ENCODE peak calls at places on chromosomes 4 and X, in seven cellular contexts. One of them, this sample, is unnamed.

GRCh38 chr4:41587286-41587685 is 49.3 kb downstream of the LIMCH1 start:
- DNase-seq in CD8-positive, alpha-beta T cell: no peak
- DNase-seq in transverse colon: no peak
- DNase-seq in hepatocyte: no peak
- DNase-seq in adipocyte: no peak
- DNase-seq in aorta: no peak
- DNase-seq in pancreas: no peak
- DNase-seq in this sample: no peak

GRCh38 chr4:2910409-2910808 is 52.8 kb downstream of the NOP14 start:
- DNase-seq in CD8-positive, alpha-beta T cell: no peak
- DNase-seq in transverse colon: no peak
- DNase-seq in hepatocyte: no peak
- DNase-seq in adipocyte: no peak
- DNase-seq in aorta: no peak
- DNase-seq in pancreas: no peak
- DNase-seq in this sample: no peak

GRCh38 chr4:11720292-11720691 is 291.6 kb upstream of the HS3ST1 start:
- DNase-seq in CD8-positive, alpha-beta T cell: no peak
- DNase-seq in transverse colon: no peak
- DNase-seq in hepatocyte: peak
- DNase-seq in adipocyte: peak
- DNase-seq in aorta: no peak
- DNase-seq in pancreas: no peak
- DNase-seq in this sample: peak

GRCh38 chr4:25807101-25807728 is 55.6 kb downstream of the SEL1L3 start:
- DNase-seq in CD8-positive, alpha-beta T cell: no peak
- DNase-seq in transverse colon: no peak
- DNase-seq in hepatocyte: peak
- DNase-seq in adipocyte: no peak
- DNase-seq in aorta: no peak
- DNase-seq in pancreas: no peak
- DNase-seq in this sample: no peak

GRCh38 chrX:56763556-56764152 is 34.6 kb downstream of the NBDY start:
- DNase-seq in CD8-positive, alpha-beta T cell: no peak
- DNase-seq in transverse colon: peak
- DNase-seq in hepatocyte: no peak
- DNase-seq in adipocyte: peak
- DNase-seq in aorta: peak
- DNase-seq in pancreas: no peak
- DNase-seq in this sample: peak

GRCh38 chr4:168831919-168832745 is 177.9 kb downstream of the CBR4 start:
- DNase-seq in CD8-positive, alpha-beta T cell: peak
- DNase-seq in transverse colon: peak
- DNase-seq in hepatocyte: peak
- DNase-seq in adipocyte: peak
- DNase-seq in aorta: peak
- DNase-seq in pancreas: peak
- DNase-seq in this sample: peak

GRCh38 chr4:107034982-107035710 is 967 bp downstream of the DKK2 start:
- DNase-seq in CD8-positive, alpha-beta T cell: no peak
- DNase-seq in transverse colon: peak
- DNase-seq in hepatocyte: peak
- DNase-seq in adipocyte: peak
- DNase-seq in aorta: peak
- DNase-seq in pancreas: peak
- DNase-seq in this sample: peak

GRCh38 chr4:47498899-47499298 is 13.8 kb downstream of the ATP10D start:
- DNase-seq in CD8-positive, alpha-beta T cell: no peak
- DNase-seq in transverse colon: no peak
- DNase-seq in hepatocyte: no peak
- DNase-seq in adipocyte: no peak
- DNase-seq in aorta: no peak
- DNase-seq in pancreas: no peak
- DNase-seq in this sample: no peak

GRCh38 chrX:70442224-70442623 is 2.4 kb upstream of the DLG3 start:
- DNase-seq in CD8-positive, alpha-beta T cell: no peak
- DNase-seq in transverse colon: no peak
- DNase-seq in hepatocyte: no peak
- DNase-seq in adipocyte: no peak
- DNase-seq in aorta: no peak
- DNase-seq in pancreas: no peak
- DNase-seq in this sample: no peak

GRCh38 chrX:95063554-95063953 is 1389.5 kb downstream of the FAM133A start:
- DNase-seq in CD8-positive, alpha-beta T cell: no peak
- DNase-seq in transverse colon: no peak
- DNase-seq in hepatocyte: no peak
- DNase-seq in adipocyte: peak
- DNase-seq in aorta: no peak
- DNase-seq in pancreas: no peak
- DNase-seq in this sample: peak

GRCh38 chr4:24666316-24666715 is 82.0 kb upstream of the DHX15 start:
- DNase-seq in CD8-positive, alpha-beta T cell: no peak
- DNase-seq in transverse colon: no peak
- DNase-seq in hepatocyte: no peak
- DNase-seq in adipocyte: no peak
- DNase-seq in aorta: no peak
- DNase-seq in pancreas: no peak
- DNase-seq in this sample: no peak

GRCh38 chr4:26454961-26455360 is 35.3 kb downstream of the CCKAR start:
- DNase-seq in CD8-positive, alpha-beta T cell: no peak
- DNase-seq in transverse colon: no peak
- DNase-seq in hepatocyte: no peak
- DNase-seq in adipocyte: no peak
- DNase-seq in aorta: no peak
- DNase-seq in pancreas: no peak
- DNase-seq in this sample: no peak

GRCh38 chrX:42119076-42119475 is 195.7 kb upstream of the CASK start:
- DNase-seq in CD8-positive, alpha-beta T cell: no peak
- DNase-seq in transverse colon: no peak
- DNase-seq in hepatocyte: peak
- DNase-seq in adipocyte: peak
- DNase-seq in aorta: no peak
- DNase-seq in pancreas: no peak
- DNase-seq in this sample: peak

GRCh38 chr4:67103001-67103737 is 442.1 kb downstream of the CENPC start:
- DNase-seq in CD8-positive, alpha-beta T cell: no peak
- DNase-seq in transverse colon: no peak
- DNase-seq in hepatocyte: no peak
- DNase-seq in adipocyte: no peak
- DNase-seq in aorta: no peak
- DNase-seq in pancreas: no peak
- DNase-seq in this sample: no peak

GRCh38 chrX:23784487-23785301 is 1.7 kb downstream of the SAT1 start:
- DNase-seq in CD8-positive, alpha-beta T cell: no peak
- DNase-seq in transverse colon: no peak
- DNase-seq in hepatocyte: peak
- DNase-seq in adipocyte: peak
- DNase-seq in aorta: no peak
- DNase-seq in pancreas: peak
- DNase-seq in this sample: peak

GRCh38 chr4:26052663-26053534 is 138.9 kb downstream of the SMIM20 start:
- DNase-seq in CD8-positive, alpha-beta T cell: no peak
- DNase-seq in transverse colon: no peak
- DNase-seq in hepatocyte: no peak
- DNase-seq in adipocyte: no peak
- DNase-seq in aorta: no peak
- DNase-seq in pancreas: no peak
- DNase-seq in this sample: no peak

GRCh38 chr4:28845158-28845557 is 1875.0 kb upstream of the PCDH7 start:
- DNase-seq in CD8-positive, alpha-beta T cell: no peak
- DNase-seq in transverse colon: no peak
- DNase-seq in hepatocyte: no peak
- DNase-seq in adipocyte: no peak
- DNase-seq in aorta: no peak
- DNase-seq in pancreas: no peak
- DNase-seq in this sample: no peak

GRCh38 chr4:119604266-119604665 is 24.3 kb downstream of the PDE5A start:
- DNase-seq in CD8-positive, alpha-beta T cell: no peak
- DNase-seq in transverse colon: no peak
- DNase-seq in hepatocyte: no peak
- DNase-seq in adipocyte: no peak
- DNase-seq in aorta: no peak
- DNase-seq in pancreas: no peak
- DNase-seq in this sample: no peak

GRCh38 chrX:141467442-141467841 is 117.1 kb downstream of the SPANXA1 start:
- DNase-seq in CD8-positive, alpha-beta T cell: no peak
- DNase-seq in transverse colon: no peak
- DNase-seq in hepatocyte: no peak
- DNase-seq in adipocyte: no peak
- DNase-seq in aorta: no peak
- DNase-seq in pancreas: no peak
- DNase-seq in this sample: no peak

GRCh38 chrX:139851730-139852129 is 81.1 kb downstream of the ATP11C start:
- DNase-seq in CD8-positive, alpha-beta T cell: no peak
- DNase-seq in transverse colon: no peak
- DNase-seq in hepatocyte: no peak
- DNase-seq in adipocyte: no peak
- DNase-seq in aorta: no peak
- DNase-seq in pancreas: no peak
- DNase-seq in this sample: peak

GRCh38 chr4:153758688-153759406 is 977 bp downstream of the RNF175 start:
- DNase-seq in CD8-positive, alpha-beta T cell: no peak
- DNase-seq in transverse colon: no peak
- DNase-seq in hepatocyte: no peak
- DNase-seq in adipocyte: no peak
- DNase-seq in aorta: no peak
- DNase-seq in pancreas: no peak
- DNase-seq in this sample: no peak
- H3K4me3 ChIP-seq in CD8-positive, alpha-beta T cell: no peak
- H3K4me3 ChIP-seq in transverse colon: no peak
- H3K4me3 ChIP-seq in hepatocyte: peak
- H3K4me3 ChIP-seq in adipocyte: peak
- H3K4me3 ChIP-seq in aorta: no peak
- H3K4me3 ChIP-seq in pancreas: no peak
- H3K4me3 ChIP-seq in this sample: no peak

GRCh38 chr4:1364748-1365147 is 17.7 kb downstream of the UVSSA start:
- DNase-seq in CD8-positive, alpha-beta T cell: no peak
- DNase-seq in transverse colon: no peak
- DNase-seq in hepatocyte: no peak
- DNase-seq in adipocyte: no peak
- DNase-seq in aorta: no peak
- DNase-seq in pancreas: no peak
- DNase-seq in this sample: no peak
- H3K4me3 ChIP-seq in CD8-positive, alpha-beta T cell: no peak
- H3K4me3 ChIP-seq in transverse colon: no peak
- H3K4me3 ChIP-seq in hepatocyte: no peak
- H3K4me3 ChIP-seq in adipocyte: no peak
- H3K4me3 ChIP-seq in aorta: no peak
- H3K4me3 ChIP-seq in pancreas: no peak
- H3K4me3 ChIP-seq in this sample: no peak

DNA sequence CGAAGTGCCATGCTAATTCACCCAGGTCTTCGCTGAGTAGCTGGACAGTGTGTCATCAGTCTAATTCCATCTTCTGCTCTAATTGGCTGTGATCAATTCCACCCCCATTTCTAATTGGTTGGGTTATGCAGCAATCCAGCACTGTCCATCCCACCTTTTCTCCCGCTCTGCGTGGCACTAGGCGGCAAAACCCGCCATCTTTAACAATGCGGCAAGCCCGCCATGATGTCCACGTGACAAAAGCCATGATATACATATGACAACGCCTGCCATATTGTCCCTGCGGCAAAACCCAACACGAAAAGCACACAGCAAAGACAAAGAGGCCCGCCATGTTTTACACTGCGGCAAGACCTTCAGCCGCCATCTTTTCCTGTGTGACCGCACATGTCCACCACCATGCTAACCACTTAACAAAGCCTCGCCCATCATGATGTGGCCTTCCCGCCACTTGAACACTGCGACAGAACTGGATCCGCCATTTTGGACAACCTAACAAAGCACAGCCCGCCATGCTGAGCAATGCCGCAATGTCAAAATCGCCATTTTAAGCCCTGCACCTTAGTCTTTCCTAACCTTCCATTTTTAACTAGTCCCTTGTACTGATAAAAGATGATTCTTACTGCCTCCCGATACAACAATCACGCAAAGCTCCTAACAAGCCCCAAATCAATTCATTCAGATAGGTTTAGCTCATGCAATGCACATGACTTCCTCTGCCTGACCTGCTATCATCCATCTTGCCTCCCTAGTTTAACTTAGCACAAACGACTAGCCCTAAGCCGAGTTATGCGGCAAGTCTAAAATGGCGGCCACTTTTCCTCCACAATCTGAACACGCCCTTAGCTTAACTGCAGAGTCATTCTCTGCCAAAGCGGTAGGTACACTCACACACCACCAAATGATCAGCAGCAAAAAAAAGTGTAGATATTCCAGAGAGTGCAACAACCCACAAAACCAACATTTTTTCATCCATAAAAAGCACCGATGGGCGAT is 288.3 kb downstream of the CHIC1 start:
- DNase-seq in CD8-positive, alpha-beta T cell: no peak
- DNase-seq in transverse colon: peak
- DNase-seq in hepatocyte: no peak
- DNase-seq in adipocyte: peak
- DNase-seq in aorta: peak
- DNase-seq in pancreas: peak
- DNase-seq in this sample: peak
- H3K4me3 ChIP-seq in CD8-positive, alpha-beta T cell: no peak
- H3K4me3 ChIP-seq in transverse colon: no peak
- H3K4me3 ChIP-seq in hepatocyte: no peak
- H3K4me3 ChIP-seq in adipocyte: peak
- H3K4me3 ChIP-seq in aorta: peak
- H3K4me3 ChIP-seq in pancreas: peak
- H3K4me3 ChIP-seq in this sample: peak

DNA sequence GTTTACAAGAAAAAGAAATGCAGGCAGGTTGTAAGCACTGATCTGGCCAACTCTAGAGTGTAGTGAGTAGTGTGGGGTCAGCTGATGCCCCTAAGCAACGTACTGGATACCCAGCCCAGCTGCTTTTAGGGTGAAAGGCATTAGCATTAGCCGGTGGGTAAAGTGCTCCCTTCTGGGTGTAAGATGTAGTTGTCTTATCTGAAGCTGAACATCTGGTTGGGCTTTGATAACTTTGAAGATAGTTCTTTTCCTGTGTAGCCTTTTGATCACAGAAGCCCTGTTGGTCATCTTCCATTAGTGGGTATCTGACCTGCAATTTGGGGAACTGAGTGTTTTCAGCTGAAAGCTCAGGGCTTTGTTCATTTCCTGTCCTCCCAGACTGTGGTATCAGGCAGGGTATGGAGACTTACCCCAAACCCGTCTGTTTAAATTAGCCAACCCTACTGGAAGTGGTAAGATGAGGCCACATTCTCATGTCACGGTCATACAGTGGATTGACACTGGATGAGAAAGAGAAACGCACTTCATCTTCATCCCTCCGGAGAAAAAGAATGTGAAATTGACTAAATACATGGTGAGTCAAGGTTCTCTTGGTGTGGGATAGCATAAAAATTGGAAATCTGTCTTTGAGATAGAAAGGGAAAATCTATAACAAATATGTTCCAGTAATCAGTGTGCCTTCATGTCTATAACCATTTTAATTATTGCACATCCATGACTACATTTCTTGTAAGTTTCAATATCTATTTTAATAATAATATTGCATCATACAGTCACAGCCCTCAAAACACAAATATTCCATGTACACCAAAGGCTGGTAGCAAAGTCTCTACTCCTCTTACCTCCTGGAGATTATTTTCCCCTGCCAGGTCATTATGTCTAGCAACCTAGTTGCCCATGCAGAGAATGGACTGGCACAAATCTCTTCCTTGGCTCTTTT is 8.7 kb downstream of the RHOH start:
- DNase-seq in CD8-positive, alpha-beta T cell: no peak
- DNase-seq in transverse colon: peak
- DNase-seq in hepatocyte: no peak
- DNase-seq in adipocyte: no peak
- DNase-seq in aorta: no peak
- DNase-seq in pancreas: no peak
- DNase-seq in this sample: no peak
- H3K4me3 ChIP-seq in CD8-positive, alpha-beta T cell: peak
- H3K4me3 ChIP-seq in transverse colon: no peak
- H3K4me3 ChIP-seq in hepatocyte: no peak
- H3K4me3 ChIP-seq in adipocyte: no peak
- H3K4me3 ChIP-seq in aorta: no peak
- H3K4me3 ChIP-seq in pancreas: no peak
- H3K4me3 ChIP-seq in this sample: no peak